ENCODE peak calls at places on chromosomes 1 and 21, in four cellular contexts. One of them, this sample, is unnamed.

GRCh38 chr21:15204140-15204774 is 139.5 kb upstream of the NRIP1 start:
- DNase-seq in GM04504: no peak
- DNase-seq in activated naive CD4-positive, alpha-beta T cell: no peak
- DNase-seq in AG04450: no peak
- DNase-seq in this sample: no peak

GRCh38 chr21:31108969-31109368 is 70.7 kb upstream of the KRTAP19-8 start:
- DNase-seq in activated naive CD4-positive, alpha-beta T cell: no peak
- DNase-seq in GM04504: no peak
- DNase-seq in AG04450: no peak
- DNase-seq in this sample: no peak

GRCh38 chr1:53549287-53549686 is 90.1 kb downstream of the DMRTB1 start:
- DNase-seq in activated naive CD4-positive, alpha-beta T cell: no peak
- DNase-seq in GM04504: no peak
- DNase-seq in AG04450: no peak
- DNase-seq in this sample: no peak

GRCh38 chr1:94701796-94702439 is 118.2 kb upstream of the SLC44A3 start:
- DNase-seq in activated naive CD4-positive, alpha-beta T cell: no peak
- DNase-seq in AG04450: no peak
- DNase-seq in GM04504: no peak
- DNase-seq in this sample: no peak

GRCh38 chr1:203628185-203628996 is 1.8 kb downstream of the ATP2B4 start:
- DNase-seq in activated naive CD4-positive, alpha-beta T cell: no peak
- DNase-seq in AG04450: no peak
- DNase-seq in GM04504: no peak
- DNase-seq in this sample: no peak

GRCh38 chr1:89929467-89930063 is 65.3 kb upstream of the ZNF326 start:
- DNase-seq in GM04504: no peak
- DNase-seq in activated naive CD4-positive, alpha-beta T cell: no peak
- DNase-seq in AG04450: no peak
- DNase-seq in this sample: no peak

GRCh38 chr1:161506336-161507223 is 1.3 kb downstream of the FCGR2A start:
- DNase-seq in AG04450: no peak
- DNase-seq in activated naive CD4-positive, alpha-beta T cell: no peak
- DNase-seq in GM04504: no peak
- DNase-seq in this sample: no peak

GRCh38 chr1:20048563-20048962 is 21.4 kb upstream of the PLA2G5 start:
- DNase-seq in AG04450: no peak
- DNase-seq in GM04504: no peak
- DNase-seq in activated naive CD4-positive, alpha-beta T cell: no peak
- DNase-seq in this sample: no peak

GRCh38 chr1:26695417-26696190 is at the start of gene ARID1A:
- DNase-seq in AG04450: peak
- DNase-seq in GM04504: peak
- DNase-seq in activated naive CD4-positive, alpha-beta T cell: peak
- DNase-seq in this sample: peak

GRCh38 chr1:156894711-156895407 is 1.3 kb downstream of the PEAR1 start:
- DNase-seq in AG04450: no peak
- DNase-seq in activated naive CD4-positive, alpha-beta T cell: no peak
- DNase-seq in GM04504: no peak
- DNase-seq in this sample: no peak

GRCh38 chr1:113966013-113966412 is 13.3 kb upstream of the OLFML3 start:
- DNase-seq in AG04450: no peak
- DNase-seq in GM04504: no peak
- DNase-seq in activated naive CD4-positive, alpha-beta T cell: no peak
- DNase-seq in this sample: peak

GRCh38 chr1:152497273-152497672 is 13.3 kb upstream of the LCE5A start:
- DNase-seq in GM04504: no peak
- DNase-seq in activated naive CD4-positive, alpha-beta T cell: no peak
- DNase-seq in AG04450: no peak
- DNase-seq in this sample: no peak

GRCh38 chr1:93805027-93805426 is 74.0 kb downstream of the DNTTIP2 start:
- DNase-seq in activated naive CD4-positive, alpha-beta T cell: no peak
- DNase-seq in AG04450: no peak
- DNase-seq in GM04504: no peak
- DNase-seq in this sample: peak

GRCh38 chr1:64744492-64745180 is at the start of gene RAVER2:
- DNase-seq in AG04450: peak
- DNase-seq in activated naive CD4-positive, alpha-beta T cell: peak
- DNase-seq in GM04504: peak
- DNase-seq in this sample: peak

This sample was measured in astrocyte.